ENCODE peak calls at places on chromosomes 3 and 15, in six cellular contexts. One of them, this sample, is unnamed.

GRCh38 chr3:176939022-176939817 is 258.1 kb downstream of the TBL1XR1 start:
- DNase-seq in activated CD4-positive, alpha-beta T cell treated with anti-CD3 and anti-CD28 coated beads, Interleukin-2, amount 50 U/mL, for 24 hours: no peak
- DNase-seq in fibroblast of lung: peak; percentile 92
- DNase-seq in naive thymus-derived CD8-positive, alpha-beta T cell: peak; percentile 28
- DNase-seq in amygdala: peak; percentile 6
- DNase-seq in HT1080: peak; percentile 80
- DNase-seq in this sample: peak; percentile 56

GRCh38 chr3:127177226-127177625 is 15.7 kb upstream of the PRR23E start:
- DNase-seq in activated CD4-positive, alpha-beta T cell treated with anti-CD3 and anti-CD28 coated beads, Interleukin-2, amount 50 U/mL, for 24 hours: no peak
- DNase-seq in fibroblast of lung: no peak
- DNase-seq in naive thymus-derived CD8-positive, alpha-beta T cell: no peak
- DNase-seq in amygdala: no peak
- DNase-seq in HT1080: peak; percentile 26
- DNase-seq in this sample: no peak

GRCh38 chr3:193852901-193853300 is 259.9 kb downstream of the OPA1 start:
- DNase-seq in activated CD4-positive, alpha-beta T cell treated with anti-CD3 and anti-CD28 coated beads, Interleukin-2, amount 50 U/mL, for 24 hours: no peak
- DNase-seq in fibroblast of lung: no peak
- DNase-seq in naive thymus-derived CD8-positive, alpha-beta T cell: no peak
- DNase-seq in amygdala: no peak
- DNase-seq in HT1080: no peak
- DNase-seq in this sample: no peak

GRCh38 chr15:75145027-75145841 is 56.4 kb upstream of the C15orf39 start:
- DNase-seq in activated CD4-positive, alpha-beta T cell treated with anti-CD3 and anti-CD28 coated beads, Interleukin-2, amount 50 U/mL, for 24 hours: no peak
- DNase-seq in fibroblast of lung: no peak
- DNase-seq in naive thymus-derived CD8-positive, alpha-beta T cell: no peak
- DNase-seq in amygdala: no peak
- DNase-seq in HT1080: peak; percentile 75
- DNase-seq in this sample: no peak

GRCh38 chr3:134369861-134370596 is 4.2 kb downstream of the AMOTL2 start:
- DNase-seq in activated CD4-positive, alpha-beta T cell treated with anti-CD3 and anti-CD28 coated beads, Interleukin-2, amount 50 U/mL, for 24 hours: no peak
- DNase-seq in fibroblast of lung: no peak
- DNase-seq in naive thymus-derived CD8-positive, alpha-beta T cell: no peak
- DNase-seq in amygdala: no peak
- DNase-seq in HT1080: no peak
- DNase-seq in this sample: peak; percentile 34

GRCh38 chr3:72189344-72189743 is 404.4 kb upstream of the PROK2 start:
- DNase-seq in activated CD4-positive, alpha-beta T cell treated with anti-CD3 and anti-CD28 coated beads, Interleukin-2, amount 50 U/mL, for 24 hours: no peak
- DNase-seq in fibroblast of lung: no peak
- DNase-seq in naive thymus-derived CD8-positive, alpha-beta T cell: no peak
- DNase-seq in amygdala: no peak
- DNase-seq in HT1080: no peak
- DNase-seq in this sample: no peak

GRCh38 chr3:122692674-122693073 is 12.0 kb downstream of the PARP14 start:
- DNase-seq in activated CD4-positive, alpha-beta T cell treated with anti-CD3 and anti-CD28 coated beads, Interleukin-2, amount 50 U/mL, for 24 hours: no peak
- DNase-seq in fibroblast of lung: no peak
- DNase-seq in naive thymus-derived CD8-positive, alpha-beta T cell: no peak
- DNase-seq in amygdala: no peak
- DNase-seq in HT1080: no peak
- DNase-seq in this sample: no peak

GRCh38 chr3:55143928-55144671 is 216.2 kb upstream of the LRTM1 start:
- DNase-seq in activated CD4-positive, alpha-beta T cell treated with anti-CD3 and anti-CD28 coated beads, Interleukin-2, amount 50 U/mL, for 24 hours: no peak
- DNase-seq in fibroblast of lung: peak; percentile 27
- DNase-seq in naive thymus-derived CD8-positive, alpha-beta T cell: no peak
- DNase-seq in amygdala: no peak
- DNase-seq in HT1080: peak; percentile 96
- DNase-seq in this sample: peak; percentile 75

GRCh38 chr3:166248784-166249183 is 411.6 kb upstream of the BCHE start:
- DNase-seq in activated CD4-positive, alpha-beta T cell treated with anti-CD3 and anti-CD28 coated beads, Interleukin-2, amount 50 U/mL, for 24 hours: no peak
- DNase-seq in fibroblast of lung: no peak
- DNase-seq in naive thymus-derived CD8-positive, alpha-beta T cell: no peak
- DNase-seq in amygdala: no peak
- DNase-seq in HT1080: peak; percentile 13
- DNase-seq in this sample: no peak

GRCh38 chr3:62097121-62097520 is 276.2 kb downstream of the FEZF2 start:
- DNase-seq in activated CD4-positive, alpha-beta T cell treated with anti-CD3 and anti-CD28 coated beads, Interleukin-2, amount 50 U/mL, for 24 hours: no peak
- DNase-seq in fibroblast of lung: peak; percentile 33
- DNase-seq in naive thymus-derived CD8-positive, alpha-beta T cell: no peak
- DNase-seq in amygdala: no peak
- DNase-seq in HT1080: no peak
- DNase-seq in this sample: no peak

GRCh38 chr15:78538358-78538757 is 1.9 kb upstream of the PSMA4 start:
- DNase-seq in activated CD4-positive, alpha-beta T cell treated with anti-CD3 and anti-CD28 coated beads, Interleukin-2, amount 50 U/mL, for 24 hours: no peak
- DNase-seq in fibroblast of lung: no peak
- DNase-seq in naive thymus-derived CD8-positive, alpha-beta T cell: no peak
- DNase-seq in amygdala: no peak
- DNase-seq in HT1080: no peak
- DNase-seq in this sample: no peak

GRCh38 chr3:69411331-69411730 is 25.4 kb upstream of the FRMD4B start:
- DNase-seq in activated CD4-positive, alpha-beta T cell treated with anti-CD3 and anti-CD28 coated beads, Interleukin-2, amount 50 U/mL, for 24 hours: no peak
- DNase-seq in fibroblast of lung: no peak
- DNase-seq in naive thymus-derived CD8-positive, alpha-beta T cell: no peak
- DNase-seq in amygdala: no peak
- DNase-seq in HT1080: peak; percentile 86
- DNase-seq in this sample: peak; percentile 80

GRCh38 chr3:46083956-46084355 is 56.7 kb upstream of the XCR1 start:
- DNase-seq in activated CD4-positive, alpha-beta T cell treated with anti-CD3 and anti-CD28 coated beads, Interleukin-2, amount 50 U/mL, for 24 hours: no peak
- DNase-seq in fibroblast of lung: no peak
- DNase-seq in naive thymus-derived CD8-positive, alpha-beta T cell: no peak
- DNase-seq in amygdala: no peak
- DNase-seq in HT1080: no peak
- DNase-seq in this sample: no peak

GRCh38 chr3:133459400-133459799 is 59.5 kb downstream of the BFSP2 start:
- DNase-seq in activated CD4-positive, alpha-beta T cell treated with anti-CD3 and anti-CD28 coated beads, Interleukin-2, amount 50 U/mL, for 24 hours: no peak
- DNase-seq in fibroblast of lung: peak; percentile 23
- DNase-seq in naive thymus-derived CD8-positive, alpha-beta T cell: no peak
- DNase-seq in amygdala: no peak
- DNase-seq in HT1080: no peak
- DNase-seq in this sample: no peak

GRCh38 chr3:164604687-164605086 is 473.6 kb downstream of the SI start:
- DNase-seq in activated CD4-positive, alpha-beta T cell treated with anti-CD3 and anti-CD28 coated beads, Interleukin-2, amount 50 U/mL, for 24 hours: no peak
- DNase-seq in fibroblast of lung: no peak
- DNase-seq in naive thymus-derived CD8-positive, alpha-beta T cell: no peak
- DNase-seq in amygdala: no peak
- DNase-seq in HT1080: no peak
- DNase-seq in this sample: no peak

GRCh38 chr15:65532738-65533051 is 2.4 kb downstream of the HACD3 start:
- DNase-seq in activated CD4-positive, alpha-beta T cell treated with anti-CD3 and anti-CD28 coated beads, Interleukin-2, amount 50 U/mL, for 24 hours: no peak
- DNase-seq in fibroblast of lung: peak; percentile 59
- DNase-seq in naive thymus-derived CD8-positive, alpha-beta T cell: no peak
- DNase-seq in amygdala: no peak
- DNase-seq in HT1080: no peak
- DNase-seq in this sample: peak; percentile 56

This sample was measured in foreskin fibroblast.